ENCODE peak calls at places on chromosomes 13 and 19, in eight cellular contexts. H, Z, P, N, C, U, A and Y are unnamed samples.

GRCh38 chr13:44837250-44837649 is 152.0 kb downstream of the NUFIP1 start:
- DNase-seq in H (no peak), Z (peak), P (no peak), N (no peak), C (no peak), U (no peak), A (peak), Y (no peak)

GRCh38 chr13:73598021-73598712 is 536.0 kb downstream of the KLF12 start:
- DNase-seq in H (no peak), Z (peak), P (no peak), N (no peak), C (no peak), U (no peak), A (no peak), Y (no peak)

GRCh38 chr13:45119469-45119989 is 781 bp upstream of the GTF2F2 start:
- DNase-seq in H (no peak), Z (peak), P (no peak), N (peak), C (peak), U (no peak), A (peak), Y (no peak)

GRCh38 chr13:33678906-33679657 is 138.9 kb upstream of the RFC3 start:
- DNase-seq in H (no peak), Z (peak), P (no peak), N (peak), C (peak), U (no peak), A (peak), Y (no peak)

GRCh38 chr13:73074101-73074500 is 15.3 kb downstream of the KLF5 start:
- DNase-seq in H (no peak), Z (no peak), P (no peak), N (no peak), C (no peak), U (no peak), A (no peak), Y (peak)

GRCh38 chr13:107124129-107124718 is 556.3 kb upstream of the ARGLU1 start:
- DNase-seq in H (no peak), Z (peak), P (no peak), N (peak), C (no peak), U (no peak), A (peak), Y (peak)

GRCh38 chr13:57865600-57866294 is 234.2 kb downstream of the PCDH17 start:
- DNase-seq in H (no peak), Z (no peak), P (no peak), N (no peak), C (no peak), U (no peak), A (no peak), Y (no peak)

GRCh38 chr19:2636897-2637683 is 65.4 kb downstream of the GNG7 start:
- DNase-seq in H (peak), Z (peak), P (peak), N (peak), C (peak), U (peak), A (peak), Y (peak)

GRCh38 chr13:78160793-78161192 is 242.2 kb upstream of the EDNRB start:
- DNase-seq in H (no peak), Z (peak), P (no peak), N (peak), C (no peak), U (no peak), A (no peak), Y (no peak)

GRCh38 chr19:18479964-18480723 is 41.7 kb downstream of the ELL start:
- DNase-seq in H (no peak), Z (peak), P (no peak), N (peak), C (no peak), U (no peak), A (peak), Y (no peak)

GRCh38 chr19:54449701-54450069 is 686 bp downstream of the LENG8 start:
- DNase-seq in H (no peak), Z (peak), P (peak), N (no peak), C (no peak), U (no peak), A (peak), Y (no peak)

GRCh38 chr19:18839465-18840287 is 7.9 kb downstream of the UPF1 start:
- DNase-seq in H (no peak), Z (no peak), P (no peak), N (no peak), C (no peak), U (no peak), A (peak), Y (no peak)

GRCh38 chr13:57045816-57046691 is 94.7 kb upstream of the PRR20A start:
- DNase-seq in H (no peak), Z (no peak), P (no peak), N (no peak), C (no peak), U (no peak), A (no peak), Y (peak)

GRCh38 chr19:56566904-56567273 is 379 bp upstream of the ZNF470 start:
- DNase-seq in H (no peak), Z (peak), P (no peak), N (no peak), C (peak), U (peak), A (peak), Y (peak)

GRCh38 chr13:61900033-61900432 is 484.4 kb upstream of the PCDH20 start:
- DNase-seq in H (no peak), Z (no peak), P (no peak), N (no peak), C (no peak), U (no peak), A (no peak), Y (no peak)

GRCh38 chr13:95698047-95698749 is 21.3 kb downstream of the DNAJC3 start:
- DNase-seq in H (no peak), Z (peak), P (no peak), N (peak), C (no peak), U (no peak), A (peak), Y (no peak)

GRCh38 chr19:4139614-4140236 is 13.7 kb upstream of the CREB3L3 start:
- DNase-seq in H (peak), Z (peak), P (no peak), N (peak), C (peak), U (peak), A (peak), Y (peak)

GRCh38 chr13:105702441-105702840 is 833.0 kb downstream of the EFNB2 start:
- DNase-seq in H (no peak), Z (no peak), P (no peak), N (no peak), C (no peak), U (no peak), A (no peak), Y (no peak)

GRCh38 chr13:48156466-48156865 is 61.6 kb upstream of the MED4 start:
- DNase-seq in H (no peak), Z (no peak), P (no peak), N (peak), C (peak), U (peak), A (peak), Y (peak)

GRCh38 chr19:13920940-13921744 is 15.1 kb downstream of the CC2D1A start:
- DNase-seq in H (no peak), Z (peak), P (no peak), N (peak), C (peak), U (peak), A (peak), Y (peak)

GRCh38 chr13:98484289-98485219 is 92.4 kb downstream of the STK24 start:
- DNase-seq in H (no peak), Z (peak), P (peak), N (no peak), C (peak), U (peak), A (peak), Y (peak)

GRCh38 chr19:35236638-35237400 is 8.3 kb upstream of the FAM187B start:
- DNase-seq in H (no peak), Z (no peak), P (no peak), N (peak), C (peak), U (no peak), A (no peak), Y (peak)

GRCh38 chr13:100014621-100015020 is 33.0 kb downstream of the ZIC2 start:
- DNase-seq in H (no peak), Z (no peak), P (no peak), N (no peak), C (no peak), U (no peak), A (no peak), Y (no peak)

GRCh38 chr19:55460670-55461258 is 678 bp downstream of the ISOC2 start:
- DNase-seq in H (no peak), Z (peak), P (peak), N (peak), C (peak), U (peak), A (peak), Y (peak)

GRCh38 chr19:51702754-51703654 is 9.9 kb downstream of the SPACA6 start:
- DNase-seq in H (no peak), Z (no peak), P (no peak), N (no peak), C (peak), U (peak), A (no peak), Y (no peak)

GRCh38 chr13:48828962-48829405 is 146.7 kb upstream of the FNDC3A start:
- DNase-seq in H (no peak), Z (peak), P (no peak), N (peak), C (peak), U (no peak), A (no peak), Y (no peak)

GRCh38 chr19:14410054-14410774 is 8.9 kb downstream of the DDX39A start:
- DNase-seq in H (no peak), Z (no peak), P (no peak), N (no peak), C (no peak), U (no peak), A (peak), Y (no peak)

GRCh38 chr19:19591133-19591825 is 27.2 kb downstream of the PBX4 start:
- DNase-seq in H (no peak), Z (peak), P (no peak), N (no peak), C (peak), U (peak), A (no peak), Y (peak)

GRCh38 chr19:38021356-38021755 is 114.3 kb downstream of the SIPA1L3 start:
- DNase-seq in H (no peak), Z (no peak), P (no peak), N (no peak), C (no peak), U (no peak), A (no peak), Y (no peak)

GRCh38 chr13:30049692-30050091 is 199.3 kb upstream of the UBL3 start:
- DNase-seq in H (no peak), Z (no peak), P (no peak), N (no peak), C (no peak), U (no peak), A (no peak), Y (no peak)